ENCODE peak calls at places on chromosomes 3 and 15, in six cellular contexts. T, V, R, U, J and L are unnamed samples. For H3K27me3 and H3K36me3, the result is how much of the 10 kb centered on the place peaks cover.

GRCh38 chr15:29126208-29126536 is 143.4 kb downstream of the NSMCE3 start:
- DNase-seq in R (no peak), V (no peak), T (peak), U (no peak), J (no peak), L (no peak)

GRCh38 chr3:85554153-85554552 is 595.4 kb downstream of the CADM2 start:
- DNase-seq in V (no peak), J (peak), U (no peak), R (peak), T (no peak), L (peak)

GRCh38 chr15:51051776-51052175 is 42.9 kb downstream of the TNFAIP8L3 start:
- DNase-seq in R (no peak), J (no peak), U (no peak), V (no peak), T (peak), L (no peak)

GRCh38 chr3:47890832-47891620 is 88.1 kb downstream of the DHX30 start:
- DNase-seq in V (no peak), U (no peak), J (no peak), R (no peak), T (peak), L (no peak)

GRCh38 chr3:62922326-62922725 is 47.1 kb upstream of the CADPS start:
- DNase-seq in V (no peak), R (no peak), T (no peak), U (no peak), J (no peak), L (no peak)

GRCh38 chr3:70488131-70488530 is 175.7 kb upstream of the MDFIC2 start:
- DNase-seq in V (no peak), J (no peak), T (no peak), U (no peak), R (no peak), L (no peak)

GRCh38 chr15:61639491-61639890 is 410.4 kb upstream of the RORA start:
- DNase-seq in V (no peak), U (no peak), T (no peak), J (no peak), R (peak), L (no peak)

GRCh38 chr3:113070226-113071220 is 79.7 kb downstream of the GTPBP8 start:
- DNase-seq in R (no peak), U (peak), T (no peak), V (no peak), J (no peak), L (no peak)

GRCh38 chr3:11655188-11655928 is 11.6 kb upstream of the VGLL4 start:
- DNase-seq in U (no peak), R (peak), T (no peak), J (peak), V (no peak), L (peak)

GRCh38 chr3:12884104-12884742 is 42.9 kb upstream of the RPL32 start:
- DNase-seq in U (no peak), R (no peak), V (no peak), J (no peak), T (peak), L (peak)

GRCh38 chr3:171984883-171985282 is 54.5 kb upstream of the FNDC3B start:
- DNase-seq in T (no peak), U (no peak), J (no peak), R (no peak), V (no peak), L (no peak)

GRCh38 chr3:105662326-105662725 is 206.5 kb downstream of the CBLB start:
- DNase-seq in J (no peak), V (no peak), T (no peak), U (no peak), R (no peak), L (no peak)

GRCh38 chr15:73287019-73287418 is 81.7 kb downstream of the HCN4 start:
- DNase-seq in U (no peak), V (no peak), R (no peak), T (no peak), J (no peak), L (no peak)

GRCh38 chr3:127339016-127339415 is 51.2 kb upstream of the PRR20G start:
- DNase-seq in J (no peak), U (no peak), V (no peak), R (no peak), T (no peak), L (no peak)

GRCh38 chr3:120450914-120451669 is at the start of gene FSTL1:
- DNase-seq in V (no peak), J (peak), T (peak), U (no peak), R (peak), L (peak)

GRCh38 chr15:58546066-58546591 is 114.3 kb downstream of the LIPC start:
- DNase-seq in R (no peak), J (peak), V (no peak), T (no peak), U (no peak), L (no peak)

GRCh38 chr15:41487376-41487775 is 6.3 kb upstream of the ITPKA start:
- DNase-seq in V (no peak), T (no peak), R (no peak), J (no peak), U (no peak), L (no peak)

GRCh38 chr3:52787672-52788625 is 6.6 kb upstream of the ITIH3 start:
- DNase-seq in R (no peak), J (no peak), U (no peak), V (no peak), T (peak), L (peak)

GRCh38 chr3:134279466-134279865 is 28.8 kb upstream of the RYK start:
- DNase-seq in V (no peak), T (no peak), U (no peak), J (no peak), R (no peak), L (no peak)

GRCh38 chr3:136350557-136350956 is 100.4 kb downstream of the PCCB start:
- DNase-seq in T (no peak), J (no peak), V (no peak), R (no peak), U (peak), L (no peak)

DNA sequence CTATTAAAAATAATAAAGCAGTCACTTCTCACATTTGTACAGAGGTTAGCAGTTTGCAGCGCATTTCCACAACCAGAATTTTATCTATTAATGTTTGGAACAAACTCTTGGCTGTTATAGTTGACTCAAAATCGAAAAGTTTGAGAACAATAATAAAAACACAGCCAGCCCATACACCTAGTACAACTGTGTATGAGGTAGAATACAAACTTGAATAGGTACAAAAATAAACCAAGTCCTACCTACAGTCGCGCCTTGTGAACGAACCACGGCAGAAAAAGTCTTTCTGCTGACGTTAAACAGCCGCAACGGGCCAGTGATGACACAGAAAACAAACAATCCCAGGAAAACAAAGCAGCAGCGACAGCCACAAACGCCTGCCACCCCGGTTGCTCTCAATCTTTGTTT is 3.2 kb downstream of the FOXL2 start:
- DNase-seq in U (no peak), V (no peak), J (peak), R (no peak), T (no peak), L (no peak)
- H3K4me3 ChIP-seq in U (no peak), V (no peak), J (peak), R (peak), T (no peak), L (no peak)

GRCh38 chr15:59999558-60000112 is 4.5 kb upstream of the FOXB1 start:
- DNase-seq in T (no peak), J (peak), U (no peak), R (no peak), V (no peak), L (peak)

GRCh38 chr15:59999064-59999377 is 5.1 kb upstream of the FOXB1 start:
- DNase-seq in V (no peak), R (peak), J (peak), U (no peak), T (no peak), L (peak)

GRCh38 chr15:59997070-59997701 is 6.9 kb upstream of the FOXB1 start:
- DNase-seq in J (peak), R (peak), V (peak), U (no peak), T (no peak), L (peak)

GRCh38 chr15:60000113-60000823 is 3.8 kb upstream of the FOXB1 start:
- DNase-seq in R (peak), U (no peak), V (peak), J (peak), T (no peak), L (peak)

DNA sequence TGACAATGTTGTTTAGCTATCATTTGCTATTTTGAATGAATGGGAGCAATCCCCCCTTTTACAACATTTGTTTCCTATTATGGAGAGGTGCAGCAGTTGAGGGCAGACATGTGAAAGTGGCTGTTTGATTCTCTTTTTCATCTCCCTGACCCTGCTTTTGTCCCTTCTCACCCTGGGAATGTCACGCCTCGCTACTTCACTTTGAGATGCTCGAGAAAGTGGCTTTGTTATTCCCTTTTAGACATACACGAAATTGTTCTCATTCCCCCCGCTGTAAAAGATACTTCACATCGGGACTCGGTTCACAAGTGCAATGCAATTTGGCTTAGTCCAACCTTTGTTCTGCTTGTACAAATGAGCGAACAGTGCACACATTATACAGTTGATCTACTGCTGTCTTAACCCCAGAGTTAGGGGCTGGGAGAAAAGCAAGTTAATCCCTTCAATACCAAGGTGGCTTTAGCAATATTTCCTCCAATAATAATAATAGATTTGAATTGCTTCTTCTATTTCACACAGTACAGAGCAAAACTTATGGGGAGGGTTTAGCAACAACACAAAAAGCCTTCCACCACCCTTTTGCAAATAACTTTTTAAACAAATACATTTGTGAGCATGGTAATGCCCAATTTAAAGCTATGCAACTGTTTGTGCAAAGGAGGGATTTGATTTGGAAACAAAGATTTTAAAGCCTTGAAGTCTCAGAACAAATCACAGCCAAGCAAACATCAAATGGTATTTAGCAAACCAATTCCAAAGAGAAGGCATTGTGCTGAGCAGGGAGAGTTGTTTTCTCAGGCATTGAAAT is 5.7 kb upstream of the FOXB1 start:
- DNase-seq in R (peak), T (no peak), U (no peak), V (no peak), J (peak), L (no peak)
- H3K27me3 ChIP-seq in R (half or more), T (half or more), U (half or more), V (half or more), J (half or more), L (under half)

GRCh38 chr15:42994546-42994945 is 74.0 kb upstream of the TTBK2 start:
- DNase-seq in U (peak), V (no peak), R (no peak), T (no peak), J (no peak), L (no peak)
- H3K36me3 ChIP-seq in U (under half), V (under half), R (under half), T (under half), J (under half), L (under half)

GRCh38 chr3:151924753-151925152 is 51.3 kb downstream of the SUCNR1 start:
- DNase-seq in U (no peak), J (no peak), V (no peak), R (no peak), T (no peak), L (no peak)
- H3K4me3 ChIP-seq in U (no peak), J (no peak), V (no peak), R (no peak), T (no peak), L (no peak)

GRCh38 chr15:64907991-64908390 is 3.7 kb upstream of the ANKDD1A start:
- DNase-seq in U (no peak), R (no peak), J (no peak), V (no peak), T (no peak), L (no peak)
- H3K27me3 ChIP-seq in U (under half), R (under half), J (under half), V (under half), T (under half), L (under half)

GRCh38 chr15:44718180-44718926 is 7.0 kb downstream of the B2M start:
- DNase-seq in R (no peak), V (no peak), J (no peak), U (no peak), T (no peak), L (no peak)

GRCh38 chr15:44720460-44721185 is 9.3 kb downstream of the B2M start:
- DNase-seq in T (no peak), J (no peak), V (peak), U (no peak), R (no peak), L (no peak)

GRCh38 chr15:44718927-44719292 is 7.6 kb downstream of the B2M start:
- DNase-seq in V (no peak), R (no peak), J (no peak), T (no peak), U (no peak), L (no peak)

GRCh38 chr15:44716983-44717602 is 5.8 kb downstream of the B2M start:
- DNase-seq in V (no peak), T (no peak), J (no peak), R (no peak), U (no peak), L (no peak)

GRCh38 chr15:44719293-44719999 is 8.1 kb downstream of the B2M start:
- DNase-seq in J (no peak), R (peak), T (no peak), U (no peak), V (peak), L (no peak)
- H3K36me3 ChIP-seq in J (under half), R (under half), T (under half), U (under half), V (under half), L (under half)

GRCh38 chr3:46058981-46059380 is 31.7 kb upstream of the XCR1 start:
- DNase-seq in V (no peak), J (no peak), R (no peak), U (no peak), T (no peak), L (no peak)

GRCh38 chr3:46057716-46058115 is 30.4 kb upstream of the XCR1 start:
- DNase-seq in T (no peak), V (no peak), U (no peak), J (no peak), R (no peak), L (no peak)

GRCh38 chr3:46052531-46052930 is 25.2 kb upstream of the XCR1 start:
- DNase-seq in U (no peak), V (no peak), T (no peak), J (no peak), R (no peak), L (no peak)

GRCh38 chr3:46059432-46059831 is 32.1 kb upstream of the XCR1 start:
- DNase-seq in T (no peak), J (no peak), U (no peak), V (no peak), R (no peak), L (no peak)

GRCh38 chr3:46056686-46057085 is 29.4 kb upstream of the XCR1 start:
- DNase-seq in R (no peak), T (no peak), V (no peak), U (no peak), J (no peak), L (no peak)
- H3K4me3 ChIP-seq in R (no peak), T (no peak), V (no peak), U (no peak), J (no peak), L (no peak)

GRCh38 chr15:79094611-79095021 is 4.0 kb upstream of the RASGRF1 start:
- DNase-seq in U (no peak), J (peak), T (no peak), R (peak), V (no peak), L (no peak)
- H3K27me3 ChIP-seq in U (under half), J (half or more), T (half or more), R (half or more), V (under half), L (under half)